ENCODE peak calls at places on chromosomes 6 and 20, in six cellular contexts. O, B, I, W, Z and S are unnamed samples.

GRCh38 chr6:71619836-71620235 is 266.5 kb upstream of the RIMS1 start:
- DNase-seq in O (no peak), B (no peak), I (no peak), W (no peak), Z (no peak), S (no peak)

GRCh38 chr6:5746392-5747140 is 260.2 kb downstream of the NRN1 start:
- DNase-seq in O (no peak), B (peak), I (no peak), W (no peak), Z (no peak), S (peak)

GRCh38 chr20:21137078-21137477 is 11.2 kb downstream of the KIZ start:
- DNase-seq in O (no peak), B (no peak), I (no peak), W (no peak), Z (no peak), S (no peak)

GRCh38 chr6:43708857-43709653 is 21.5 kb upstream of the MRPS18A start:
- DNase-seq in O (no peak), B (no peak), I (peak), W (peak), Z (no peak), S (no peak)

GRCh38 chr6:41877051-41877680 is 18.0 kb downstream of the USP49 start:
- DNase-seq in O (no peak), B (no peak), I (no peak), W (no peak), Z (peak), S (no peak)

GRCh38 chr6:79719248-79719975 is 88.3 kb downstream of the SH3BGRL2 start:
- DNase-seq in O (no peak), B (no peak), I (peak), W (peak), Z (no peak), S (no peak)

GRCh38 chr6:169899481-169900145 is 148.2 kb downstream of the ERMARD start:
- DNase-seq in O (no peak), B (no peak), I (no peak), W (no peak), Z (no peak), S (no peak)

GRCh38 chr20:17947474-17947815 is 21.1 kb downstream of the SNX5 start:
- DNase-seq in O (no peak), B (no peak), I (no peak), W (no peak), Z (no peak), S (no peak)

GRCh38 chr20:52226370-52226769 is 34.8 kb upstream of the ZFP64 start:
- DNase-seq in O (no peak), B (no peak), I (no peak), W (no peak), Z (peak), S (no peak)

GRCh38 chr6:5866547-5867051 is 140.1 kb downstream of the NRN1 start:
- DNase-seq in O (no peak), B (no peak), I (peak), W (peak), Z (peak), S (no peak)

GRCh38 chr6:169452117-169452868 is 198.6 kb upstream of the THBS2 start:
- DNase-seq in O (no peak), B (no peak), I (no peak), W (peak), Z (no peak), S (peak)

GRCh38 chr20:62067547-62068260 is 2.0 kb upstream of the TAF4 start:
- DNase-seq in O (no peak), B (peak), I (no peak), W (no peak), Z (no peak), S (no peak)

GRCh38 chr20:54194724-54195438 is 13.0 kb upstream of the PFDN4 start:
- DNase-seq in O (no peak), B (no peak), I (no peak), W (peak), Z (peak), S (no peak)

GRCh38 chr6:5499644-5500306 is 238.5 kb downstream of the FARS2 start:
- DNase-seq in O (no peak), B (no peak), I (peak), W (peak), Z (no peak), S (no peak)

GRCh38 chr20:62040381-62040922 is 25.2 kb downstream of the TAF4 start:
- DNase-seq in O (no peak), B (no peak), I (no peak), W (no peak), Z (no peak), S (no peak)

GRCh38 chr6:165658395-165659058 is 4.5 kb downstream of the PDE10A start:
- DNase-seq in O (no peak), B (no peak), I (no peak), W (no peak), Z (no peak), S (no peak)

GRCh38 chr6:127539292-127539691 is 20.2 kb upstream of the MTCL3 start:
- DNase-seq in O (no peak), B (no peak), I (peak), W (no peak), Z (no peak), S (no peak)

GRCh38 chr6:43948527-43949450 is 178.5 kb downstream of the MRPL14 start:
- DNase-seq in O (no peak), B (no peak), I (no peak), W (no peak), Z (no peak), S (no peak)

GRCh38 chr6:26330835-26331808 is 33.9 kb upstream of the BTN3A2 start:
- DNase-seq in O (no peak), B (no peak), I (peak), W (peak), Z (peak), S (peak)

GRCh38 chr20:4167261-4168004 is 152.1 kb upstream of the RNF24 start:
- DNase-seq in O (no peak), B (no peak), I (no peak), W (no peak), Z (peak), S (no peak)

GRCh38 chr6:12479451-12479850 is 189.3 kb downstream of the EDN1 start:
- DNase-seq in O (no peak), B (no peak), I (no peak), W (no peak), Z (no peak), S (no peak)

GRCh38 chr6:16883414-16883813 is 122.2 kb upstream of the ATXN1 start:
- DNase-seq in O (no peak), B (no peak), I (no peak), W (no peak), Z (no peak), S (no peak)

GRCh38 chr6:99521557-99522286 is 6.5 kb upstream of the USP45 start:
- DNase-seq in O (no peak), B (no peak), I (no peak), W (peak), Z (peak), S (peak)

GRCh38 chr6:166904101-166904746 is 52.1 kb downstream of the RNASET2 start:
- DNase-seq in O (no peak), B (no peak), I (no peak), W (no peak), Z (no peak), S (no peak)

GRCh38 chr6:110874880-110875547 is 429 bp downstream of the AMD1 start:
- DNase-seq in O (no peak), B (peak), I (no peak), W (peak), Z (no peak), S (peak)

GRCh38 chr6:144285798-144286502 is 815 bp downstream of the UTRN start:
- DNase-seq in O (no peak), B (peak), I (peak), W (peak), Z (peak), S (peak)

GRCh38 chr6:108562503-108562993 is 1.8 kb downstream of the FOXO3 start:
- DNase-seq in O (peak), B (peak), I (peak), W (peak), Z (peak), S (peak)

GRCh38 chr20:9021216-9021615 is 47.7 kb upstream of the PLCB4 start:
- DNase-seq in O (no peak), B (no peak), I (no peak), W (no peak), Z (no peak), S (no peak)

GRCh38 chr6:169156108-169156821 is 97.4 kb downstream of the THBS2 start:
- DNase-seq in O (no peak), B (no peak), I (no peak), W (no peak), Z (no peak), S (no peak)

GRCh38 chr20:37407117-37407566 is 61.2 kb downstream of the SRC start:
- DNase-seq in O (peak), B (peak), I (no peak), W (peak), Z (no peak), S (no peak)
- H3K4me3 ChIP-seq in O (no peak), B (peak), I (no peak), W (no peak), Z (peak), S (no peak)

DNA sequence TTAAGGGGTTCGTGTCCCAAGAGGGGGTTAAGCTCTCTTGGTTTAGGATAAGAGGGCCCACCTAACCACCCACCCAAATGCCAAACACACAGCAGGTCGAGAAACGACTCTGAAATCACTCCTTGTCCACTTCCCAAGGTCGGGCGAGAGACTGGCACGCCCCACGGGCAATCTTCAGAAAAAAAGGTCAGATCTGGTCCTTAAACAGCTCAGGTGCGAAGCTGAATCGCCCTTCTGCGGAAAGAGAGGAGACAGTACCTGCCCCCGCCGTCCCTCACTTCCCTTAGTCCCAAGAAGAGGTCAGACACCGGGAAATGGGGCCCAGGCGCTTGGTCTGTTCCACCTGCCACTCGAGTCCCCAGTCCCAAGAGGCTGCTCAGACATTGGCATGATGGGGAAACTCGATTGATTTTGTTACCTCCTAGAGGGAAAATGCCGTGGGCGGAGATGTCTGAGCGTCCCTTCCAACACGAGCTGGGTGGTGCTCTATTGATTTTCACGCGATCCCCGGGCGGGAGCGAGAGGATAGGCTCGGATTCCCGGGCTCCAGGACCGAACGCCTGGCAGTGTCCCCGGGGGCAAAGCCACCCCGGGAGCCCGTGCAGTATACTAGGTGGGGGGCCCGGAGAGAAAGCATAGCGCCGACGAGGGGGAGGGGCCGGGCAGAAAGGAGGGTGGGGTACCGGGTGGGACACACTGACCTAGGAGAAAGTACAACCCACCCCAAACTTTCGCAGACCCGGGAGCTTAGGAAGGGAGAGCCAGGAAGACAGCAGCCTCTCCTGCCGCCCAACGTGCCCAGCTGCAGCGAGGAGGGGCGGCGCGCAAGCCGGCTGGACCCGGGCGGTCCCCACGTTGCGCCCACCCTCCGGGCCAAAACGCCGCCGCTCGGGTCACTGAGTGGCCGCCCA is 1.1 kb upstream of the SAMD5 start:
- DNase-seq in O (no peak), B (no peak), I (peak), W (peak), Z (no peak), S (peak)
- H3K9ac ChIP-seq in O (peak), B (no peak), I (peak), W (peak), Z (no peak), S (peak)

GRCh38 chr6:135402311-135402710 is 95.2 kb downstream of the AHI1 start:
- DNase-seq in O (no peak), B (no peak), I (no peak), W (no peak), Z (no peak), S (no peak)
- H3K4me3 ChIP-seq in O (no peak), B (no peak), I (no peak), W (no peak), Z (no peak), S (no peak)

GRCh38 chr6:37019065-37019450 is 13.6 kb downstream of the FGD2 start:
- DNase-seq in O (no peak), B (no peak), I (no peak), W (peak), Z (peak), S (no peak)
- H3K9ac ChIP-seq in O (no peak), B (peak), I (no peak), W (no peak), Z (no peak), S (no peak)

GRCh38 chr6:35019831-35020230 is 121.3 kb downstream of the TCP11 start:
- DNase-seq in O (no peak), B (no peak), I (no peak), W (no peak), Z (no peak), S (no peak)
- H3K4me3 ChIP-seq in O (no peak), B (no peak), I (no peak), W (no peak), Z (no peak), S (no peak)